ENCODE peak calls at places on chromosomes 6 and 20, in four cellular contexts. One of them, this sample, is unnamed.

GRCh38 chr20:62601172-62601571 is 41.1 kb upstream of the SLCO4A1 start:
- DNase-seq in GM12878: no peak
- DNase-seq in HL-60: peak
- DNase-seq in GM12891: no peak
- DNase-seq in this sample: no peak

GRCh38 chr20:58892126-58892931 is 39.8 kb downstream of the GNAS start:
- DNase-seq in HL-60: peak
- DNase-seq in GM12878: no peak
- DNase-seq in GM12891: peak
- DNase-seq in this sample: peak

GRCh38 chr6:36924778-36925396 is 29.7 kb upstream of the PI16 start:
- DNase-seq in GM12878: no peak
- DNase-seq in GM12891: no peak
- DNase-seq in HL-60: no peak
- DNase-seq in this sample: no peak

GRCh38 chr6:101290346-101290745 is 103.2 kb upstream of the GRIK2 start:
- DNase-seq in GM12878: no peak
- DNase-seq in HL-60: no peak
- DNase-seq in GM12891: no peak
- DNase-seq in this sample: no peak

GRCh38 chr20:23159923-23160445 is 73.9 kb upstream of the CD93 start:
- DNase-seq in GM12891: no peak
- DNase-seq in HL-60: no peak
- DNase-seq in GM12878: no peak
- DNase-seq in this sample: no peak

GRCh38 chr6:155056756-155057155 is 61.6 kb downstream of the TIAM2 start:
- DNase-seq in GM12878: no peak
- DNase-seq in HL-60: no peak
- DNase-seq in GM12891: no peak
- DNase-seq in this sample: no peak

GRCh38 chr20:54197621-54198604 is 10.0 kb upstream of the PFDN4 start:
- DNase-seq in GM12878: peak
- DNase-seq in GM12891: no peak
- DNase-seq in HL-60: no peak
- DNase-seq in this sample: no peak

GRCh38 chr6:40308533-40309306 is 278.4 kb downstream of the LRFN2 start:
- DNase-seq in GM12891: peak
- DNase-seq in GM12878: peak
- DNase-seq in HL-60: peak
- DNase-seq in this sample: peak

GRCh38 chr6:89585156-89585555 is 53.4 kb downstream of the LYRM2 start:
- DNase-seq in GM12878: no peak
- DNase-seq in GM12891: no peak
- DNase-seq in HL-60: no peak
- DNase-seq in this sample: no peak

GRCh38 chr6:167750956-167751358 is 75.8 kb upstream of the AFDN start:
- DNase-seq in HL-60: no peak
- DNase-seq in GM12878: no peak
- DNase-seq in GM12891: no peak
- DNase-seq in this sample: no peak

GRCh38 chr6:33915134-33915533 is 111.3 kb upstream of the MLN start:
- DNase-seq in HL-60: no peak
- DNase-seq in GM12878: no peak
- DNase-seq in GM12891: no peak
- DNase-seq in this sample: no peak

GRCh38 chr6:79188885-79189505 is 45.5 kb downstream of the HMGN3 start:
- DNase-seq in HL-60: no peak
- DNase-seq in GM12891: no peak
- DNase-seq in GM12878: no peak
- DNase-seq in this sample: no peak

GRCh38 chr20:15528386-15529111 is 1044.7 kb downstream of the KIF16B start:
- DNase-seq in GM12891: no peak
- DNase-seq in HL-60: no peak
- DNase-seq in GM12878: no peak
- DNase-seq in this sample: no peak

GRCh38 chr6:73564578-73565345 is 43.9 kb upstream of the EEF1A1 start:
- DNase-seq in GM12878: no peak
- DNase-seq in GM12891: no peak
- DNase-seq in HL-60: no peak
- DNase-seq in this sample: peak

GRCh38 chr20:8431538-8432434 is 299.7 kb downstream of the PLCB1 start:
- DNase-seq in GM12891: no peak
- DNase-seq in HL-60: no peak
- DNase-seq in GM12878: no peak
- DNase-seq in this sample: no peak

DNA sequence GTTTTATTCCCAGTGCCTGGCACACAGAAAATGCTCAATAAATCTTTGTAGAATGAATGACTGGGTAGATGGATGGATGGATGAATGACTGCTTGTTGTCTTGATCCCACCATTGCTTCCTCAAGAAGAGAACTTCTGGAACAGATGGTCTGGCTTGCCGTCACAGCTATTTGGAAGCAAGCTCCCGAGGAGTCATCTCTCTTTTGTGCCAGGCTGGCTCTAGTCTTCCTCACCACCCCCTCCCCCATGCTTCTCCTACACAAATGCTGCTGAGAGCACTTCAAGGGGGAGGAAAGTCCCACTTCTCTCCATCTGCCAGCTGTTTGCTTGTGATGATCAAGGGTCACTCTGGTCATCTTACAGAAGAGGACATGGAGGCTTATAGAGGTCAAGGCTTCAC is 11.6 kb upstream of the KCNG1 start:
- DNase-seq in GM12878: no peak
- DNase-seq in HL-60: no peak
- DNase-seq in GM12891: no peak
- DNase-seq in this sample: no peak
- TF ChIP-seq SPI1 in GM12878: no peak
- TF ChIP-seq SPI1 in HL-60: no peak
- TF ChIP-seq SPI1 in GM12891: no peak
- TF ChIP-seq SPI1 in this sample: no peak

DNA sequence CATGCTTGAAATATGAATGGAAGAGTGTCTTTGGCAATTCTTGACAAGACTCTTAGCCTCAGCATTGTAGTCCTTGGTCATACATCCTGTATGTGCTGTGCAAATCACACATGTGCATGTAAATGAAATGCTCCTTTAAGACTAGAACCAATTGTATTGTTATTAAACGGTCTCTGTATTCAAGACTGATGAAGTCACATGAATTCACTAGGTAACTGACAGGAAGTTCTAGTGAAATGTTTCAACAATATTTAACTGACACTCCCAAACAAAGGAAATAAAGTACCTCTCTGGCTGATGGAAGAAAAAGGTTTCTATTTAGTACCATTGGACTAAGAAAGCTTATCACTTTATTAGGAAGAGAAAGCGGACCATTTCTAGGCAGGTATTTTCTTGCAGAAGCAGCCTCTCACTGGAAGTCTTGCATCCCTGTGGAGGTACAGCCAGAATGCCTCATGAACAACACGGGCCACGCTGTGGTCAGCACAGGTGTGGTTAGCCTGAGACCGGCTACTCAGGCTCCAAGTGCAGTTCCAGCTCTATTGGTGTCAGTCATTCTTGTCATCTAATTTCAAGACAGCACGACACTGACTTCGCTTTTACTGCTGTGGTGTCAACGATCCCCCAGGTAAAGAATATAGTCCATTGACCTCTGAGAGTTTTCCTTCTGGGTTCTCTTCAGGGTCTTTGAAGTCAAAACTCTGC is 17.3 kb downstream of the PPP1R3G start:
- DNase-seq in HL-60: no peak
- DNase-seq in GM12891: no peak
- DNase-seq in GM12878: no peak
- DNase-seq in this sample: no peak
- TF ChIP-seq SPI1 in HL-60: no peak
- TF ChIP-seq SPI1 in GM12891: no peak
- TF ChIP-seq SPI1 in GM12878: no peak
- TF ChIP-seq SPI1 in this sample: no peak

GRCh38 chr20:13249118-13249859 is 28.2 kb downstream of the ISM1 start:
- DNase-seq in GM12891: no peak
- DNase-seq in GM12878: no peak
- DNase-seq in HL-60: no peak
- DNase-seq in this sample: no peak

GRCh38 chr20:13238001-13238653 is 17.1 kb downstream of the ISM1 start:
- DNase-seq in HL-60: no peak
- DNase-seq in GM12878: no peak
- DNase-seq in GM12891: no peak
- DNase-seq in this sample: no peak

GRCh38 chr20:13245250-13245723 is 24.2 kb downstream of the ISM1 start:
- DNase-seq in GM12891: no peak
- DNase-seq in HL-60: no peak
- DNase-seq in GM12878: no peak
- DNase-seq in this sample: no peak

GRCh38 chr20:13243826-13244376 is 22.8 kb downstream of the ISM1 start:
- DNase-seq in GM12891: no peak
- DNase-seq in HL-60: no peak
- DNase-seq in GM12878: no peak
- DNase-seq in this sample: no peak
- TF ChIP-seq SPI1 in GM12891: no peak
- TF ChIP-seq SPI1 in HL-60: no peak
- TF ChIP-seq SPI1 in GM12878: no peak
- TF ChIP-seq SPI1 in this sample: no peak

GRCh38 chr6:110116258-110116657 is 63.2 kb downstream of the WASF1 start:
- DNase-seq in GM12878: no peak
- DNase-seq in HL-60: no peak
- DNase-seq in GM12891: no peak
- DNase-seq in this sample: no peak
- TF ChIP-seq SPI1 in GM12878: no peak
- TF ChIP-seq SPI1 in HL-60: no peak
- TF ChIP-seq SPI1 in GM12891: no peak
- TF ChIP-seq SPI1 in this sample: no peak

DNA sequence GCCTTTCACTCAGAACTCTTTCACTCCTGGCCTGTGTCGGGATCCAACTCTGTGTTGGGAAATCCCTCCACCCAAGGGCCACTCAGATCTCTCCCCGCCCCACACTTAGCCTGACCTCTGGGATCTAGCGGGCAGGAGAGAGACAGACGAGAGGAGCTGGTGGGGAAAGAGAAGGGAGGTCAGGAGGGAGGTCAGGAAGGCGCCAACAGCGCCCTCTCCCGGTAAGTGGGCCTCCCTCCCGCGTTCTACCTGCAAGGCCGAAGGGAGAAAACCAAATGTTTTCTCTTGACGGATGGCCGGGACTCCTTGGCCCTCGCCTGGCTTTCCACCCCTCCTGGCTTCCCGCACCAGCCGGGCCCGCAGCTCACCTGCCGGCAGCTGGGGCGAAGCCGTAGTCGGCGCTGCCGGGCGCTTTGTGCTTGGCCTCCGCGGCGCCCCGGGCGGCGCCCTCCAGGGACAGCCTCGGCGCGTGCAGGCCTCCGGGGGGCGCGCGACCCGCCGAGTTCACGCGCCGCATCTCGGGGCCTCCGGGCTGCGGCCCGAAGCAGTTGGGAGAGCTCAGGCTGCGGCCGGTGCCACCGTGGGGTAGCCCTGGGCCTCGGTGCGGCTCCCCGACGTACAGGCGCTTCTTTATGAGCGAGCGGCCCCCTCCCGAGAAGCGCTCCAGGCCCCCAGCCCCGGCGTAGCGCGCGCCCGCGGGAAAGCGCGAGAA is 38.2 kb downstream of the C6orf132 start:
- DNase-seq in GM12878: peak
- DNase-seq in GM12891: peak
- DNase-seq in HL-60: peak
- DNase-seq in this sample: peak
- TF ChIP-seq SPI1 in GM12878: no peak
- TF ChIP-seq SPI1 in GM12891: no peak
- TF ChIP-seq SPI1 in HL-60: no peak
- TF ChIP-seq SPI1 in this sample: no peak

DNA sequence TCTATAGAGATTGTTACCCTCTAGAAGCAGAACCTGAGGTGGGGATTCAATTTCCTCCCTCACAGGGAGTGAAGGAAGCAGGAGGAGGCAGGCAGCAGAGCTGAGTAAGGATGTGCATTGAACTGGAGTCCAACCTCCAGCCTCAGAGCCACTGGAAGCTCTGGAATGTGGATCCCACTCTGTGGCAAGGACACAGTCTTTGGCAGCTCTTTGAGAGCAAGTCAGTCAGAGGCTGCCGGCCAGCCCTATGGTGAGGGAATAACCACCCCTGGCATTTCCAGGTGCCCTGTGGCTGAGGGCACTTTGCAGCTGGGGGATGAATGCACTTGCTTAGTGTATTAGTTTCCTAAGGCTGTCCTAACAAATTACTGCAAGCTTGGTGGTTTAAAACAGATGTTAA is 37.2 kb downstream of the EBF4 start:
- DNase-seq in GM12891: no peak
- DNase-seq in GM12878: no peak
- DNase-seq in HL-60: no peak
- DNase-seq in this sample: no peak
- TF ChIP-seq SPI1 in GM12891: no peak
- TF ChIP-seq SPI1 in GM12878: no peak
- TF ChIP-seq SPI1 in HL-60: no peak
- TF ChIP-seq SPI1 in this sample: no peak

This sample was measured in K562.